ENCODE peak calls at places on chromosomes 7 and 10, in five cellular contexts. F, L, Y, S and W are unnamed samples.

GRCh38 chr7:151459726-151460473 is 20.0 kb upstream of the CRYGN start:
- DNase-seq in F (peak), L (peak), Y (peak), S (peak), W (peak)

GRCh38 chr7:32587431-32587948 is 92.2 kb downstream of the AVL9 start:
- DNase-seq in F (no peak), L (peak), Y (peak), S (no peak), W (peak)

GRCh38 chr7:73397936-73398335 is 35.6 kb upstream of the FZD9 start:
- DNase-seq in F (no peak), L (no peak), Y (no peak), S (no peak), W (no peak)

GRCh38 chr10:21493841-21494220 is 31.7 kb downstream of the SKIDA1 start:
- DNase-seq in F (no peak), L (no peak), Y (no peak), S (no peak), W (no peak)

GRCh38 chr10:3827266-3827665 is 42.3 kb upstream of the KLF6 start:
- DNase-seq in F (no peak), L (no peak), Y (no peak), S (no peak), W (no peak)

GRCh38 chr7:75596727-75597614 is 104.9 kb downstream of the SPDYE5 start:
- DNase-seq in F (no peak), L (peak), Y (no peak), S (no peak), W (no peak)

GRCh38 chr7:80895056-80895455 is 23.8 kb downstream of the SEMA3C start:
- DNase-seq in F (no peak), L (peak), Y (no peak), S (no peak), W (peak)

GRCh38 chr10:44689368-44689767 is 221.8 kb upstream of the TMEM72 start:
- DNase-seq in F (no peak), L (no peak), Y (peak), S (no peak), W (no peak)

GRCh38 chr7:158047386-158048059 is 540.1 kb downstream of the PTPRN2 start:
- DNase-seq in F (no peak), L (no peak), Y (no peak), S (no peak), W (no peak)

GRCh38 chr7:68938151-68938550 is 660.1 kb upstream of the AUTS2 start:
- DNase-seq in F (no peak), L (no peak), Y (no peak), S (no peak), W (no peak)

GRCh38 chr10:22805304-22805703 is 90.9 kb upstream of the PIP4K2A start:
- DNase-seq in F (no peak), L (peak), Y (peak), S (no peak), W (no peak)

GRCh38 chr10:130255777-130256176 is 119.6 kb downstream of the GLRX3 start:
- DNase-seq in F (no peak), L (no peak), Y (no peak), S (no peak), W (no peak)

GRCh38 chr7:24732646-24733413 is 24.4 kb downstream of the GSDME start:
- DNase-seq in F (no peak), L (peak), Y (peak), S (no peak), W (no peak)

GRCh38 chr10:51231754-51232153 is 157.5 kb downstream of the PRKG1 start:
- DNase-seq in F (no peak), L (no peak), Y (peak), S (no peak), W (peak)

GRCh38 chr10:131162866-131163265 is 148.7 kb downstream of the TCERG1L start:
- DNase-seq in F (no peak), L (no peak), Y (no peak), S (no peak), W (no peak)

GRCh38 chr7:7201583-7202374 is 19.4 kb downstream of the C1GALT1 start:
- DNase-seq in F (no peak), L (no peak), Y (no peak), S (peak), W (no peak)

GRCh38 chr10:114278140-114278883 is 39.3 kb downstream of the VWA2 start:
- DNase-seq in F (no peak), L (no peak), Y (no peak), S (peak), W (no peak)

GRCh38 chr10:16992611-16993119 is 136.9 kb downstream of the CUBN start:
- DNase-seq in F (no peak), L (peak), Y (peak), S (no peak), W (peak)

GRCh38 chr10:86813101-86813500 is 56.7 kb downstream of the BMPR1A start:
- DNase-seq in F (no peak), L (peak), Y (peak), S (no peak), W (no peak)

GRCh38 chr10:32932330-32932729 is 25.7 kb downstream of the ITGB1 start:
- DNase-seq in F (no peak), L (no peak), Y (no peak), S (no peak), W (no peak)

GRCh38 chr7:122764020-122764419 is 61.3 kb upstream of the RNF148 start:
- DNase-seq in F (no peak), L (no peak), Y (no peak), S (no peak), W (no peak)

GRCh38 chr7:81736088-81736487 is 33.8 kb downstream of the HGF start:
- DNase-seq in F (no peak), L (no peak), Y (no peak), S (no peak), W (no peak)

GRCh38 chr10:69994262-69994661 is 58.4 kb upstream of the MACROH2A2 start:
- DNase-seq in F (peak), L (peak), Y (peak), S (no peak), W (no peak)

GRCh38 chr10:93573051-93573909 is 6.8 kb downstream of the FFAR4 start:
- DNase-seq in F (peak), L (no peak), Y (no peak), S (no peak), W (no peak)

GRCh38 chr10:130040351-130040750 is 70.3 kb downstream of the C10orf143 start:
- DNase-seq in F (no peak), L (no peak), Y (no peak), S (no peak), W (no peak)

GRCh38 chr10:44323838-44324237 is 61.1 kb downstream of the CXCL12 start:
- DNase-seq in F (no peak), L (no peak), Y (no peak), S (no peak), W (no peak)

GRCh38 chr7:11327633-11328032 is 354.0 kb downstream of the PHF14 start:
- DNase-seq in F (no peak), L (peak), Y (no peak), S (no peak), W (no peak)

GRCh38 chr10:99976886-99977391 is 32.8 kb downstream of the DNMBP start:
- DNase-seq in F (no peak), L (peak), Y (peak), S (no peak), W (peak)

GRCh38 chr7:111356941-111357340 is 205.4 kb downstream of the IMMP2L start:
- DNase-seq in F (no peak), L (peak), Y (peak), S (no peak), W (no peak)

GRCh38 chr7:116393654-116394053 is 105.9 kb upstream of the CAV2 start:
- DNase-seq in F (peak), L (no peak), Y (no peak), S (no peak), W (no peak)

GRCh38 chr10:106216085-106216484 is 948.4 kb downstream of the SORCS1 start:
- DNase-seq in F (peak), L (no peak), Y (no peak), S (no peak), W (no peak)

GRCh38 chr7:112723416-112723815 is 66.8 kb downstream of the TMEM168 start:
- DNase-seq in F (no peak), L (peak), Y (peak), S (no peak), W (no peak)

GRCh38 chr7:140416560-140416959 is 12.7 kb downstream of the RAB19 start:
- DNase-seq in F (no peak), L (no peak), Y (no peak), S (no peak), W (no peak)

GRCh38 chr7:20199015-20199737 is 18.0 kb downstream of the MACC1 start:
- DNase-seq in F (peak), L (peak), Y (peak), S (peak), W (peak)

DNA sequence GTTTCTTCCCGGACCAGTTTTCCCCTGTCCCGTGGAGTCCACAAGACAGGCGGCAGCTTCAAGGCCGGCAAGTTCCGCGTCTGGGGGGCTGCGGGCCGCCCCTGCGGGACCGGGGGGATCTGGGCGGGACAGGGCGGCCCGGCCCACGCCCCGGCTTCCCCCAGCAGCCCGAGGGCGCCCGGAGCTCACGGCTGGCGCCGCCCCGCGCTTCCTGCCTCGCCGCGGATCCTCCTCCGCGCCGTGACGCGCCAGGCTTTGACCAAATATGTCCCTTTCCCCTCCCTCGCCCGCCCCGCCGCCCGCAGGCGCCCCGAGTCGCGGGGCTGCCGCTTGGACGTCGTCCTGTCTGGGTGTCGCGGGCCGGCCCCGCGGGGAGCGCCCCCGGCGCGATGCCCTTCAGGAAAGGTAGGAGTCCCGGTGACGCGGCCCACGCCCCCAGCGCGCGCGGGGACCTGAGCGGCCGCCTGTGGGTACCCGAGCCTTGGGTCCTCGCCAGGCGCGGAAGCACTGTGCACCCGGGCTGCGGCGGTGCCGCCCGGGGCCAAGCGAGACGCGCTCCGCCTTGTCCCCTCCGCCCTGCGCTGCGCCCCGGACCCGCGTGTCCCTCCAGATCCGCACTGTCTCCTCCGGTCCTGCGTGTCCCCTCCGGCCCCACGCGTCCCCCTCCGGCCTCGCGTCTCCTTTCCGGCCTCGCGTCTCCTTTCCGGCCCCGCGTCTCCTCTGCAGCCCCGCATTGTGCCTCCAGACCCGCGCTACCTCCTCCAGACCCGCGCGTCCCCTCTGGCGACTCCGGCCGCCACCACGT is 56.0 kb downstream of the RBM17 start:
- DNase-seq in F (peak), L (peak), Y (peak), S (peak), W (no peak)
- TF ChIP-seq CTCF in F (no peak), L (no peak), Y (no peak), S (no peak), W (no peak)

DNA sequence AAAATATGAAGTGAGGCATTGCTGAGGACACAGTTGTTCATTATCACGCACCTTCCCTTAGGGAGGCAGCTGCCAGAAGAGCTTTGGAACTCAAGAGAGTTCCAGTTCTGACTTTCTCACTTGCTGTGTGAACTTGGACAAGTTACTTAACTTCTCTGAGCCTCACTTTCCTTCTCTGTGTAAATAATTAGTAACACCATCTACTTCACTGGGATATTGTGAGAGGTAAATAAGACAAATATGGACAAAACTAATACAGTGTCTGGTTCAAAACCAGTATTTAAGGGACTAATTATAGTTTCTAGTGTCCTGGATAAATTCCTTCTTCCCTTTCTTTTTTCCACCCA is 6.3 kb upstream of the SLC13A4 start:
- DNase-seq in F (no peak), L (no peak), Y (no peak), S (no peak), W (no peak)
- TF ChIP-seq CTCF in F (no peak), L (no peak), Y (no peak), S (no peak), W (no peak)

GRCh38 chr10:58818889-58819288 is 306.2 kb downstream of the BICC1 start:
- DNase-seq in F (no peak), L (peak), Y (peak), S (no peak), W (no peak)
- TF ChIP-seq CTCF in F (no peak), L (no peak), Y (no peak), S (no peak), W (no peak)

GRCh38 chr10:115432188-115432819 is 339.1 kb downstream of the ATRNL1 start:
- DNase-seq in F (no peak), L (peak), Y (peak), S (no peak), W (no peak)
- TF ChIP-seq CTCF in F (peak), L (peak), Y (no peak), S (no peak), W (no peak)

DNA sequence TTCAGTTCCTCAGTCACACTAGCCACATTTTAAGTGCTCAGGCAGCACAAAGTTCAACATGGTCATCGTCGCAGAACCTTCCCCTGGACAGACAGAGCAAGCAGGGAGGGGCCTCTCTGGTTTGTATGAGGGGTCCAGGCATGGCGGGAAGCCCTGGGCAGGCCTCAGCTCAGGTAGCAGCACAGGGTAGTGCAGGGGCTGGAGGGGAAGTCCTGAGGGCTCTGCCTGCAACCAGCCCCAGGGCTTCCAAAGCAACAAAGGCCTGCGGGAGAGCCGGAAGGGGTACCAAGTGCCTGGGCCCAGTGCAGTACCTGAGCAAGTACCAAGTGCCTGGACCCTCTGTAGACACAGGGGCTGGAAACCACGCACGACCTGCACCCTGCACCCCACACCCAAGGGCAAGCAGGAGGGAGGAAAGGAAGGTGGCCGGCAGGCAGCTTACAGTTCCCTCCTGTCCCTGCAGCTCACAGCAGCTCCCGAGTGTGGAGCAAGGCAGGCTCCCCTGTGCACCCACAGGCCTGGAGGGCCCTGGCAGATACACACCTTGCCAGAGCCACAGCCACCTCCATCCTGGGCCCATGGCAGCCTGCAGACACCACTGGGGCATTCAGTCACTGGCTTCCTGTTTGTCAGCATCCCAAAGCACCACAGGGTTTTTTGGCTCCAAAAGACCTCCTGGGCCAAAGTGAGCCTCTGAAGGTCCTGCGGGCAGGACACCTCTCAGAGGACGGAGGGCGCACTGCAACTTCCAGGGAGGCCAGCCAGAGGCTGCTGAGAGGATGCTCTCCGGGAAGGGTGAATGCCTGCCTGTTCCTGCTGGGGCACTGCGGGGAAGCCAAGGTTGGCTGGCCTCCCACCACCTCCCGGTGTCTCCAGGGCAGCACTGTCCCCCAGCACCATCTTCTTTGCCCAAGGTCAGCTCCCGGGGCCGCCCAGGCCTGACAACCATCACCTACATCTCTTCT is 6.5 kb upstream of the RET start:
- DNase-seq in F (no peak), L (no peak), Y (no peak), S (no peak), W (no peak)
- TF ChIP-seq CTCF in F (no peak), L (no peak), Y (no peak), S (no peak), W (no peak)